ENCODE peak calls at places on chromosomes 16 and 17, in six cellular contexts. I, A, K, X, Z and W are unnamed samples. For H3K4me1, the result is how much of the 10 kb centered on the place peaks cover.

GRCh38 chr16:1279081-1279944 is 23.4 kb downstream of the TPSD1 start:
- DNase-seq in I (no peak), Z (no peak), A (no peak), K (no peak), X (no peak), W (no peak)

GRCh38 chr16:81349608-81350305 is 35.0 kb downstream of the GAN start:
- DNase-seq in Z (no peak), A (no peak), K (no peak), I (no peak), X (no peak), W (no peak)

GRCh38 chr16:3538222-3538621 is 37.4 kb downstream of the CLUAP1 start:
- DNase-seq in A (no peak), Z (no peak), I (no peak), X (no peak), K (no peak), W (no peak)

GRCh38 chr16:47774661-47775060 is 313.5 kb downstream of the PHKB start:
- DNase-seq in X (no peak), I (no peak), Z (peak), K (no peak), A (no peak), W (no peak)

GRCh38 chr17:45248132-45248936 is 13.6 kb downstream of the SPATA32 start:
- DNase-seq in K (peak), A (peak), Z (no peak), I (peak), X (no peak), W (peak)

GRCh38 chr17:70168044-70168978 is 1.0 kb upstream of the KCNJ2 start:
- DNase-seq in A (peak), Z (no peak), X (no peak), K (peak), I (peak), W (peak)

GRCh38 chr16:59404509-59404908 is 670.4 kb upstream of the GOT2 start:
- DNase-seq in Z (no peak), I (no peak), A (no peak), X (no peak), K (no peak), W (no peak)

GRCh38 chr16:67029249-67030096 is 524 bp downstream of the CBFB start:
- DNase-seq in X (no peak), Z (no peak), A (peak), K (peak), I (peak), W (peak)

GRCh38 chr16:15777533-15778203 is 79.2 kb downstream of the MYH11 start:
- DNase-seq in I (peak), Z (peak), A (no peak), K (peak), X (no peak), W (peak)

GRCh38 chr17:77810536-77810935 is 148.0 kb upstream of the TNRC6C start:
- DNase-seq in Z (no peak), A (no peak), K (no peak), I (no peak), X (no peak), W (no peak)

GRCh38 chr17:42051645-42052044 is 1.2 kb upstream of the C17orf113 start:
- DNase-seq in X (no peak), A (no peak), I (no peak), K (no peak), Z (no peak), W (no peak)

GRCh38 chr17:13753151-13753550 is 151.4 kb upstream of the HS3ST3A1 start:
- DNase-seq in Z (no peak), I (no peak), K (peak), X (no peak), A (no peak), W (no peak)

GRCh38 chr17:35294756-35295155 is 51.9 kb downstream of the SLFN5 start:
- DNase-seq in K (no peak), X (no peak), Z (no peak), I (no peak), A (no peak), W (no peak)

GRCh38 chr17:44235583-44235936 is 16.1 kb upstream of the UBTF start:
- DNase-seq in A (no peak), X (no peak), I (no peak), K (no peak), Z (no peak), W (no peak)

GRCh38 chr17:74245818-74246204 is 28.2 kb upstream of the DNAI2 start:
- DNase-seq in X (no peak), Z (no peak), A (no peak), K (no peak), I (no peak), W (no peak)

GRCh38 chr17:74761419-74761818 is 13.0 kb downstream of the NHERF1 start:
- DNase-seq in K (no peak), A (no peak), Z (no peak), I (no peak), X (no peak), W (no peak)

GRCh38 chr17:62668091-62668804 is 40.8 kb downstream of the MRC2 start:
- DNase-seq in X (no peak), I (no peak), Z (no peak), A (no peak), K (no peak), W (no peak)

GRCh38 chr17:78341559-78342437 is 18.1 kb downstream of the SOCS3 start:
- DNase-seq in Z (no peak), X (no peak), I (peak), K (peak), A (peak), W (peak)

GRCh38 chr17:7229504-7229903 is 4.8 kb downstream of the DVL2 start:
- DNase-seq in Z (no peak), I (no peak), A (no peak), K (no peak), X (no peak), W (no peak)
- H3K27ac ChIP-seq in Z (no peak), I (no peak), A (no peak), K (no peak), X (peak), W (no peak)

GRCh38 chr17:19002805-19003542 is 1.6 kb downstream of the FAM83G start:
- DNase-seq in Z (no peak), A (no peak), I (no peak), X (no peak), K (no peak), W (peak)
- H3K4me3 ChIP-seq in Z (peak), A (no peak), I (no peak), X (peak), K (no peak), W (peak)

DNA sequence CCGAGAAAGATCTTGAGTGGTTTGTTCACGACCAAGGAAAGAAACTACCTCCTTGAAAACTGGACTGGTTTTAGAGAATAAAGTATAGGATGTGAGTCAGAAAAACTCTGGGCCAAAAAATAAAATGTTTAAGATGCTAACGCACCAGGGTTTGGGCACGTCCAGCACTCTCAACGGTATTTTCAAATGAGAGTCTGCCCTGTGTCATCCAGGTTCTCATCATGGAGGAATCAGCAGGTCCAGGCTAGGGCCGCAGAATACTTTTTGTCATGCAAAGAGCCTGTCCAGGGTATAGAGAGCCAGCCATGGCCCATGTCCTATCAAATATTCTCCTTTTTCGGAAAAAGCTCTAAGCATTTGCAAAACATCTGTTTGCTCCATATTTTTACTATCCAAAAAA is 2.4 kb downstream of the NXN start:
- DNase-seq in X (no peak), I (no peak), Z (no peak), A (no peak), K (no peak), W (no peak)
- H3K4me1 ChIP-seq in X (half or more), I (under half), Z (under half), A (under half), K (under half), W (under half)

GRCh38 chr16:8716592-8716991 is 42.2 kb downstream of the ABAT start:
- DNase-seq in Z (no peak), X (no peak), A (no peak), I (no peak), K (no peak), W (no peak)

GRCh38 chr16:8714143-8714542 is 39.7 kb downstream of the ABAT start:
- DNase-seq in Z (no peak), X (no peak), I (no peak), A (no peak), K (no peak), W (no peak)

GRCh38 chr16:8716052-8716451 is 41.6 kb downstream of the ABAT start:
- DNase-seq in X (no peak), I (no peak), K (no peak), A (no peak), Z (no peak), W (no peak)

GRCh38 chr16:8713635-8714097 is 39.2 kb downstream of the ABAT start:
- DNase-seq in Z (no peak), I (no peak), A (no peak), K (no peak), X (no peak), W (no peak)

DNA sequence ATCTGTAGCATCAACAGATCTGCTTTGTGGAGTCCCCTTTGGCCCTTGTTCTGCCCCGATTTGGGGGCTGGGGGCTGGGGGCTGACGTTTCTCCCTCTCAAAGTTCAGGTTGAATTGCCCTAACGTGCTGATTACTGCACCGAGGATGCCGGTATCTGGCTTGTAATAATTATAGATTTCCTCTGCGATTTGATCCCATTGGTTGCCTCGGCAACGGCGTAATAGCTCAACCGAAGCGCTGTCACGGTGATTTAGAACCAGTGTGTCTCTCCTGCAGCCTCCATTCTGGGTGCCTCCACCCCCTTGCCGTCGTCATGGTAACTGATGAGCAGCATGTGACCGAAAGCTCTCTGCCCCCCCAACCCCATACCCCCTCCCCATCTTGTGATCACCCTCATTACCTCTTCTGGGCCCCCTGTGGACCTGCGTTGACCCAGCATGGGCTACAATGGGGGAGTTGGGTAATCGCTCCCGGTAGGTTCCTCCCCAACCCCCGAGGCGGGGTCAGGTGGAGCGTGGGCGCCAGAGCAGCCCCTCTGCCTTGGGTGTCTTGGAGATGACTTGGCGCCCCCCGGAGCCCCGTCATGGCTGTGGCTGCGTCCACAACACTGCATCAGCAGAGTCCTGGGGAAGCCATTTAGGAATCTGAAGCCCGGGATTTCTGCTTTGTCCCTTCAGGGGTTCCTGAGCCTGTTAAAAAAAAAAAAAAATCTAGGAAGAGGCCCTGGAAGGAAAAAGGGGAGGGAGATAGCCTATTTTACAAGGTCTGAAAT is 38.4 kb downstream of the ABAT start:
- DNase-seq in Z (no peak), K (no peak), A (no peak), X (no peak), I (peak), W (no peak)
- H3K27ac ChIP-seq in Z (no peak), K (no peak), A (no peak), X (no peak), I (peak), W (no peak)

GRCh38 chr17:1718362-1719165 is 5.9 kb upstream of the WDR81 start:
- DNase-seq in K (no peak), A (no peak), X (no peak), Z (no peak), I (no peak), W (no peak)
- H3K4me3 ChIP-seq in K (no peak), A (no peak), X (no peak), Z (no peak), I (no peak), W (no peak)